ENCODE peak calls at places on chromosome X, in six cellular contexts. E, D, X, U, C and J are unnamed samples. For H3K4me1, the result is how much of the 10 kb centered on the place peaks cover.

GRCh38 chrX:96407501-96407900 is 277.1 kb upstream of the DIAPH2 start:
- DNase-seq in E (no peak), D (peak), X (no peak), U (no peak), C (no peak), J (no peak)

GRCh38 chrX:136295380-136295779 is 5.4 kb upstream of the ADGRG4 start:
- DNase-seq in E (no peak), D (no peak), X (no peak), U (no peak), C (no peak), J (no peak)

GRCh38 chrX:49212209-49212608 is 12.2 kb upstream of the SYP start:
- DNase-seq in E (no peak), D (no peak), X (no peak), U (no peak), C (no peak), J (no peak)

GRCh38 chrX:121216979-121217378 is 169.6 kb downstream of the GLUD2 start:
- DNase-seq in E (no peak), D (no peak), X (no peak), U (no peak), C (no peak), J (no peak)

GRCh38 chrX:3184176-3184930 is 143.1 kb downstream of the ARSF start:
- DNase-seq in E (no peak), D (no peak), X (no peak), U (no peak), C (peak), J (no peak)

GRCh38 chrX:151711787-151712186 is 4.0 kb upstream of the FATE1 start:
- DNase-seq in E (no peak), D (no peak), X (no peak), U (no peak), C (no peak), J (no peak)

GRCh38 chrX:70527053-70527452 is 82.4 kb downstream of the DLG3 start:
- DNase-seq in E (no peak), D (no peak), X (no peak), U (no peak), C (no peak), J (no peak)

GRCh38 chrX:8971116-8971515 is 62.8 kb downstream of the FAM9B start:
- DNase-seq in E (no peak), D (no peak), X (peak), U (no peak), C (no peak), J (peak)

GRCh38 chrX:42988700-42989099 is 210.7 kb upstream of the PPP1R2C start:
- DNase-seq in E (no peak), D (no peak), X (no peak), U (no peak), C (no peak), J (no peak)

GRCh38 chrX:2967998-2968909 is 38.1 kb upstream of the ARSH start:
- DNase-seq in E (no peak), D (no peak), X (peak), U (no peak), C (peak), J (no peak)

GRCh38 chrX:96006281-96006680 is 678.4 kb upstream of the DIAPH2 start:
- DNase-seq in E (no peak), D (no peak), X (no peak), U (no peak), C (no peak), J (no peak)

GRCh38 chrX:2371026-2371778 is 129.6 kb downstream of the DHRSX start:
- DNase-seq in E (no peak), D (no peak), X (no peak), U (no peak), C (no peak), J (peak)

GRCh38 chrX:78029663-78030062 is 60.2 kb upstream of the PGAM4 start:
- DNase-seq in E (no peak), D (no peak), X (peak), U (no peak), C (no peak), J (peak)

GRCh38 chrX:63417649-63418048 is 66.5 kb upstream of the SPIN4 start:
- DNase-seq in E (no peak), D (no peak), X (no peak), U (no peak), C (no peak), J (no peak)

GRCh38 chrX:149871940-149872339 is 9.0 kb upstream of the MAGEA8 start:
- DNase-seq in E (no peak), D (no peak), X (peak), U (no peak), C (no peak), J (peak)

GRCh38 chrX:20521245-20521644 is 254.5 kb upstream of the RPS6KA3 start:
- DNase-seq in E (no peak), D (no peak), X (peak), U (no peak), C (peak), J (peak)

GRCh38 chrX:38365939-38366338 is 13.5 kb downstream of the OTC start:
- DNase-seq in E (no peak), D (no peak), X (no peak), U (no peak), C (no peak), J (no peak)

GRCh38 chrX:123184199-123184857 is at the start of gene GRIA3:
- DNase-seq in E (no peak), D (no peak), X (no peak), U (peak), C (no peak), J (no peak)

GRCh38 chrX:38214551-38214950 is 6.1 kb downstream of the SRPX start:
- DNase-seq in E (no peak), D (no peak), X (peak), U (no peak), C (no peak), J (no peak)

GRCh38 chrX:87728459-87728858 is 210.9 kb downstream of the KLHL4 start:
- DNase-seq in E (no peak), D (no peak), X (no peak), U (no peak), C (no peak), J (no peak)

GRCh38 chrX:72208126-72208525 is 26.6 kb downstream of the PIN4 start:
- DNase-seq in E (no peak), D (no peak), X (no peak), U (no peak), C (no peak), J (no peak)

GRCh38 chrX:72495041-72495440 is 77.6 kb downstream of the HDAC8 start:
- DNase-seq in E (no peak), D (no peak), X (no peak), U (no peak), C (no peak), J (no peak)

GRCh38 chrX:27251369-27251768 is 211.8 kb downstream of the PPP4R3C start:
- DNase-seq in E (no peak), D (no peak), X (no peak), U (no peak), C (no peak), J (no peak)

GRCh38 chrX:79266702-79267101 is 100.4 kb downstream of the ITM2A start:
- DNase-seq in E (no peak), D (no peak), X (no peak), U (no peak), C (no peak), J (no peak)

GRCh38 chrX:132153166-132153565 is 25.3 kb upstream of the FRMD7 start:
- DNase-seq in E (no peak), D (no peak), X (no peak), U (no peak), C (no peak), J (no peak)

GRCh38 chrX:150570512-150570911 is 2.1 kb downstream of the MTM1 start:
- DNase-seq in E (no peak), D (peak), X (peak), U (no peak), C (no peak), J (peak)

GRCh38 chrX:72131317-72132294 is at the start of gene RTL5:
- DNase-seq in E (peak), D (peak), X (peak), U (peak), C (peak), J (peak)

GRCh38 chrX:22373766-22374165 is 101.1 kb downstream of the CBLL2 start:
- DNase-seq in E (no peak), D (no peak), X (no peak), U (no peak), C (no peak), J (no peak)

GRCh38 chrX:17930850-17931249 is 69.8 kb upstream of the RAI2 start:
- DNase-seq in E (no peak), D (no peak), X (no peak), U (no peak), C (no peak), J (no peak)

GRCh38 chrX:47661539-47661938 is 2.6 kb upstream of the UXT start:
- DNase-seq in E (no peak), D (no peak), X (no peak), U (no peak), C (no peak), J (no peak)
- H3K27ac ChIP-seq in E (no peak), D (no peak), X (no peak), U (no peak), C (peak), J (no peak)

DNA sequence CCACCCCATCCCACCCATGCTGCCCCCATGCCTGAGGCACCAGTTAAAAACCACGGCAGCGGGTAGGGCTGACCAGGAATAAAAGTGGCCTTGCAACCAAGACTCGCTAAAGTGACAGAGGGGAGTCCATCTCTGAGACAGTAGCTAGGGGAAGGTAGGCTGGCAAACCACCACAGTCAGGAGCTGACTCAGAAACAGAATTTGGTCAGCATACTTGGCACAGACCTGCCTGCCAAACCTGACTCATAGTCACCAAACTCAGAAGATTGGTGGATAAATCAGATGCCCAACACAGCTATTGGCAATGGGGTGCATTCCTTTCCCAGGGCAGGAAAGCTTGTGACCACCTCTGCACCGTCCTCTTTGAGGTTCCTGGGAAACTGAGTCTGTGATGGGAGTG is 193.8 kb downstream of the BCOR start:
- DNase-seq in E (no peak), D (no peak), X (peak), U (no peak), C (peak), J (peak)
- H3K4me1 ChIP-seq in E (under half), D (under half), X (under half), U (under half), C (half or more), J (under half)

DNA sequence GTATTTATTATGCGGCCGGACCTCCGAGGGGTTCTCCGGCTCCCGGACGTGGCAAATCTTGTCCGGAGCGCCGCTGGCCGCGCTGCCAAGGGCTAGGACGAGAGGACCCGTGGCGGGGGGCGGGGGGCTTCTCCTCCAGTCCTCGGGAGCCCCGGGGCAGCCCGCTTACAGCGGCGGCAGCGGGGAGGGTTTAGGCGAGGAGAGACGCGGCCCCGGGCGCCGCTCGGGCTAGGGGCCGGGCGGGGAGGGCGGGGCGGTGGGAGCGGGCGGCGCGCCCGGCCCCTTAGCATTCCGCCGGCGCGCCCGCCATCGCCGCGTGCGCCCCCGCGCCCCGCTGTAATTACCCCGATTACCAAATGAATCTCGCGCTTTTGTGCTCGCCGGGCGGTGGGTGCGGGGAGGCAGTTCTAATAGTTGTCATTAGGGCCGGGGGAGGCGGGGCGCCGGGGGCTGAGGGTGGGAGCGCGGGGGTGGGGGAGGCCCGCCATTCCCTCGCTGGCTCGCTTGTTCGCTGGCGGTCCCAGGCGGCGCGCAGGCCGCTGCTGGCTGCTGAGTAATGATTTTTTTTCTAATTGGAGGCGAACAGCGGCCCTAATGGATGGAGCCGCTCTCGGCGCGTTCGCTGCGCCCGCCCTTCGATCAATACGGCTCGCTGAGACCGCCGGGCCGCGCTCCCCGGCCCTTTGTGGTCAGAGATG is 276.6 kb downstream of the BCOR start:
- DNase-seq in E (no peak), D (no peak), X (no peak), U (no peak), C (no peak), J (peak)
- H3K4me3 ChIP-seq in E (no peak), D (no peak), X (no peak), U (peak), C (peak), J (peak)

GRCh38 chrX:68837119-68837518 is 8.3 kb downstream of the EFNB1 start:
- DNase-seq in E (no peak), D (no peak), X (no peak), U (no peak), C (no peak), J (no peak)
- H3K27ac ChIP-seq in E (no peak), D (no peak), X (no peak), U (no peak), C (no peak), J (no peak)

GRCh38 chrX:14509325-14510057 is 19.8 kb upstream of the GLRA2 start:
- DNase-seq in E (no peak), D (no peak), X (no peak), U (no peak), C (no peak), J (no peak)
- H3K4me1 ChIP-seq in E (under half), D (under half), X (under half), U (under half), C (under half), J (under half)

GRCh38 chrX:153670748-153671588 is 2.6 kb downstream of the PNCK start:
- DNase-seq in E (no peak), D (no peak), X (no peak), U (no peak), C (peak), J (no peak)
- H3K4me3 ChIP-seq in E (no peak), D (no peak), X (no peak), U (no peak), C (no peak), J (no peak)